ENCODE peak calls at places on chromosomes 6 and 20, in four cellular contexts. S is K562, G is HepG2, I is HCT116. L is an unnamed sample.

GRCh38 chr20:10113746-10114145 is 79.0 kb downstream of the ANKEF1 start:
- DNase-seq in G (no peak), I (no peak), S (no peak), L (no peak)

GRCh38 chr6:6319947-6320811 is at the start of gene F13A1:
- DNase-seq in S (no peak), I (no peak), G (no peak), L (no peak)

GRCh38 chr6:25583099-25583498 is 68.9 kb upstream of the SCGN start:
- DNase-seq in I (no peak), S (no peak), G (no peak), L (no peak)

GRCh38 chr6:40074292-40075050 is 140.2 kb upstream of the MOCS1 start:
- DNase-seq in G (no peak), I (no peak), S (no peak), L (no peak)

GRCh38 chr20:8464368-8464767 is 332.3 kb downstream of the PLCB1 start:
- DNase-seq in I (peak; percentile 7), S (no peak), G (peak; percentile 66), L (no peak)

GRCh38 chr6:117559299-117559698 is 43.0 kb downstream of the GOPC start:
- DNase-seq in S (no peak), G (no peak), I (no peak), L (no peak)

GRCh38 chr6:145139451-145139850 is 595.9 kb downstream of the EPM2A start:
- DNase-seq in I (no peak), S (no peak), G (no peak), L (no peak)

GRCh38 chr20:19256085-19256484 is 43.6 kb downstream of the SLC24A3 start:
- DNase-seq in S (no peak), G (no peak), I (no peak), L (no peak)

GRCh38 chr20:63873477-63873971 is 8.5 kb downstream of the TPD52L2 start:
- DNase-seq in G (no peak), I (no peak), S (no peak), L (peak; percentile 77)

GRCh38 chr6:32622545-32623401 is 14.4 kb upstream of the HLA-DQA1 start:
- DNase-seq in S (no peak), I (no peak), G (peak; percentile 28), L (no peak)

GRCh38 chr6:24980507-24981384 is 45.0 kb upstream of the RIPOR2 start:
- DNase-seq in G (no peak), I (no peak), S (no peak), L (no peak)

GRCh38 chr6:44386364-44386928 is 1.1 kb upstream of the CDC5L start:
- DNase-seq in I (no peak), S (no peak), G (no peak), L (no peak)

GRCh38 chr6:111707773-111708172 is 102.1 kb upstream of the TRAF3IP2 start:
- DNase-seq in G (no peak), I (no peak), S (no peak), L (no peak)

GRCh38 chr6:122033564-122034181 is 365.8 kb upstream of the HSF2 start:
- DNase-seq in I (peak; percentile 49), S (peak; percentile 15), G (peak; percentile 55), L (peak; percentile 60)
- TF ChIP-seq POLR2AphosphoS5 in I (no peak), S (no peak), G (no peak), L (no peak)

DNA sequence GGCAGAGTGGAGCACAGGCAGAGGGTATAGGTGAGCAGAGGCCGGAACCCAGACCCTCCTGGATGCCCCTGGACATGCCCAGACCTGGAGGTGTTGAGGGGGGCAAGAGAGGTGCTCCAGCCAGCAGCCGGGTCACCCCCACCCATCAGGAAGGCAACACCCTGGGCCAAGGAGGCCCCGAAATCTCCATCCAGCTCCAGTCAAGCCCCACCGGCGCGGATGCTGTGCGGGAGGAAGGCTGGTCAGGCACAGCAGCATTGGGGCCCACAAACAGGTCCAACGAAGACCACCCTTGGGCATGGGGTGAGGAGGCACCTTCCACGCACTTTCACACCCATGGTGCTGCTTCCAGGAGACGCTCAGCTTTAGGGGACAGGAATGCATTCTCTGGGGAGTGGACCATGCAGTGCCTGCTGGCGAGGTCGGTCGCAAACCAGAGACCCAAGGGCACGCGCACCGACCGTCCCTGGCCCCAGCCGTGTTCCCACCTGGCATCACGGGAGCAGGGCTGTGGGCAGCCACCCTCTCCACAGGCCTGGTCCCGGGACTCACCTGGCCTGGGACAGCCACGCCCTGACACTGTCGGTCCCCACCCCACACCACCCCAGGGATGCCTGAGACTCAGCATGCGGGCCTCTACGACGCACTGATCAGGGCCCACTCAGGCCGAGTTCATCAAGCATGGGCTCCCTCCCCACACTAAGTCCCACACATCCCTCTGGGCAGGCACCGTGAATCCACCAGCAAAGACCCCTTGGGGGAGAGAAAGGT is 43.6 kb upstream of the ZBP1 start:
- DNase-seq in S (no peak), I (no peak), G (no peak), L (no peak)
- TF ChIP-seq TCF7L2 in S (no peak), I (no peak), G (no peak), L (no peak)

GRCh38 chr6:18595774-18596528 is 208.8 kb downstream of the RNF144B start:
- DNase-seq in G (peak; percentile 43), S (peak; percentile 64), I (peak; percentile 46), L (peak; percentile 69)
- TF ChIP-seq POLR2AphosphoS5 in G (no peak), S (no peak), I (no peak), L (no peak)

DNA sequence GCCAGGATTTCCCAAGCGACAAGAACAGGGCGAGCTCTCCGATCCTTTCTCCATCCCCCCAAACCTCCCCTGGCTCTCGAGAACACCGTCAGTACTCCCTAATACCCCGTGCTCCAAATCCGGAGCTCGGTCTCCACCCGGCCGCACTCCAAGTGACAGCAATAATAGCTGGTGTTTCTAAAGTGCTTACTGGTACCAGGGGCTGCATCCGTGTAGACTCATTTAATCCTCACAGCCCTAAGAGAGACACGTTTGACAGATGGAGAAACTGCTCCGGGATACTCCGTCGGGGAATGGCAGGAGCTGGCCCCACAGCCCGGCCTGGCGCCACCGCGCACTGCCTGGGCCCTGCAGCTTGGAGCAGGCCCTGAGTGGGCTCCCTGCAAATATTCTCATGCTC is 277.0 kb upstream of the QKI start:
- DNase-seq in G (no peak), I (no peak), S (no peak), L (no peak)
- TF ChIP-seq TCF7L2 in G (no peak), I (no peak), S (no peak), L (no peak)

DNA sequence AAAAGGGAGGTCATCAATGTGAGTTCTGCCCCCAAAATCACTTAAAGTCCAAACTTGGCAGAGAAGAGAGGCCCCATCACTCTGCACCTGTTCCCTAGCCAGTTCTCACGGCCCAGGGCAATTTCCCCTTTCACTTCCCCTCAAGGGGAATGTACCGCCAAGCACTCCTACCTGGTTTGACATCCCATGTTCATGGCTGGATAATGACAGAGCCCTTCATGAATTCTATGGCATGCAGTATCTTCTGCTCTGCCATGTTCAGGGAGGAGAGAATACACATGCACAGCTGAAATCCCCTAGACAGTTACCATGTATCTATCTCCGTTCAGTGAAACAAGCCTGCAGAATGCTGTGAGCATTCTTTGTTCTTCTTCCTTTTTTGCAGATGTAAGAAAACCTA is 80.0 kb upstream of the ARID1B start:
- DNase-seq in G (no peak), S (no peak), I (no peak), L (no peak)
- TF ChIP-seq POLR2AphosphoS5 in G (no peak), S (no peak), I (no peak), L (no peak)

GRCh38 chr6:90159452-90159851 is 137.2 kb downstream of the BACH2 start:
- DNase-seq in I (no peak), G (no peak), S (no peak), L (no peak)
- TF ChIP-seq TCF7L2 in I (no peak), G (no peak), S (no peak), L (no peak)

GRCh38 chr20:47295921-47296426 is 60.5 kb downstream of the ZMYND8 start:
- DNase-seq in G (no peak), S (no peak), I (no peak), L (peak; percentile 77)
- TF ChIP-seq POLR2AphosphoS5 in G (no peak), S (no peak), I (no peak), L (no peak)

GRCh38 chr6:61810047-61810446 is 476.0 kb downstream of the KHDRBS2 start:
- DNase-seq in S (no peak), G (no peak), I (no peak), L (no peak)

DNA sequence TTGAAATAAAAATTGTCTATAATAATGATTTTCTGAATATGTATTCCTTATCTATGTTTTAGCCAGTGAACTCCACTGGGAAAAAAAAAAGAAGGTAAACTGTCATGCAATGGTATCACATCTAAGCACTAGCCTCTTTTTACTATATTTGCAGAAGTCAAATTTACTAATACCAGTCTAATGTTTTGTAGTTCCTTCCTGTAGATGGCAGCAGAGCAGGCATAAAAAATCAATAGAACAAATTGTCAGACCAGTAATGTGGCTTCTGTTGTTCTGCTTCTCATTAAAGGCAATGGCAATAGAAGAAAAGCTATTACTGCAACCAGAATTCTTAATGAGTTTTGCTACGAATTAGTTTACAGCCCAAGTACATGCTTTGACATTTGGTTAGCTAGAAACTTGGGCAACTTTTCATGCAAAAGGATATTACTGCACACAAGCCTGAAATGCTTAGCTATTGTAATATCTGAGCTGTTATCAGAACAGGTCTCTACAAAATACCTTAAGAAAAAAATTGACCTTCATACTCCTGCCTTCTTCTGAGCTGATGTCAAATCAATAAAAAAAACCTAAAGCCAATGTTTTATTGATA is 476.9 kb downstream of the KHDRBS2 start:
- DNase-seq in G (peak; percentile 45), S (no peak), I (no peak), L (peak; percentile 43)
- TF ChIP-seq TCF7L2 in G (no peak), S (no peak), I (no peak), L (no peak)

GRCh38 chr20:48702388-48703041 is 125.3 kb downstream of the PREX1 start:
- DNase-seq in I (no peak), G (no peak), S (no peak), L (no peak)
- TF ChIP-seq POLR2AphosphoS5 in I (no peak), G (no peak), S (no peak), L (no peak)

DNA sequence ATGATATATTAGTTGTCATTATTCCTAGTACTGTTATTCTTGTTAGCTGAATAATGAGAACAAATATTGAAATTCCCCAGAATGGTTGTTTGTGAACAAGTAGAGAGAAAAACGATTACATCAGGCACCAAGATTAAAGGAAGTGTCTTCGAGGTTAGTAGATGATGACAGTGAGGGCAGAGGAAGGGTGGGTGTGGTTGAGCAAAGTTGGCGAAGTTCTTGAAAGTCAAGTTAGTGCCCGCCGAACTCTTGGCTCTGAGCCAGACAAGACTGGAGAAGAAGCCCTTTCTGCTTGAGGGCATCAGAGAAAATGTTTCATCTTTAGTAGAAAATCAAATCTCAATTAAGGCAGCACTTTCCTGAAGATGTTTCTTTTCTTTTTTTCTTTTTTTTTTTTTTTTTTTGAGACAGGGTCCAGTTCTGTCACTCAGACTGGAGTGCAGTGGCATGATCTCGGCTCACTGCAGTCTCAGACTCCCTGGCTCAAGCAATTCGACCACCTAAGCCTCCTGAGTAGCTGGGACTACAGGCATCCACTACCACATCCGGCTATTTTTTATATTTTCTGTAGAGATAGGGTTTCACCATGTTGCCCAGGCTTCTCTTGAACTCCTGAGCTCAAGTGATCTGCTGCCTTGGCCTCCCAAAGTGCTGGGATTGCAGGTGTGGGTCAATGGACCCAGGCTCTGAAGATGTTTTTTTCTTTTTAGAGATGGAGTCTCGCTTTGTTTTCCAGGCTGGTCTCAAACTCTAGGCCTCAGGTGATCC is 77.1 kb downstream of the SGK1 start:
- DNase-seq in S (no peak), G (no peak), I (no peak), L (no peak)
- TF ChIP-seq TCF7L2 in S (no peak), G (no peak), I (no peak), L (no peak)